ENCODE peak calls at places on chromosomes 16 and 17, in seven cellular contexts. W, Q, L, J, O, I and Z are unnamed samples.
A peak's percentile ranks its signal among the peaks of the same experiment; 100 is the strongest.

GRCh38 chr17:50209472-50210248 is 8.2 kb upstream of the COL1A1 start:
- DNase-seq in J (peak; percentile 88), W (peak; percentile 84), L (peak; percentile 92), O (no peak), Q (peak; percentile 95), I (peak; percentile 97), Z (peak; percentile 68)

GRCh38 chr16:81424761-81425160 is 19.8 kb upstream of the CMIP start:
- DNase-seq in Q (peak; percentile 51), J (no peak), W (no peak), I (no peak), O (no peak), L (no peak), Z (no peak)

GRCh38 chr16:81429045-81429521 is 15.5 kb upstream of the CMIP start:
- DNase-seq in O (peak; percentile 79), W (peak; percentile 53), I (peak; percentile 90), J (no peak), Q (peak; percentile 87), L (no peak), Z (no peak)

GRCh38 chr17:64657610-64658125 is 4.4 kb downstream of the SMURF2 start:
- DNase-seq in Q (no peak), O (no peak), J (no peak), L (no peak), I (no peak), W (no peak), Z (no peak)

GRCh38 chr16:751152-752007 is 9.2 kb upstream of the MSLN start:
- DNase-seq in L (no peak), O (no peak), I (no peak), Q (no peak), J (no peak), W (no peak), Z (peak; percentile 49)

GRCh38 chr17:77645441-77646430 is 312.8 kb upstream of the TNRC6C start:
- DNase-seq in W (no peak), I (peak; percentile 57), J (no peak), Q (peak; percentile 50), O (no peak), L (no peak), Z (no peak)

GRCh38 chr17:65366102-65366844 is 195.2 kb downstream of the AXIN2 start:
- DNase-seq in L (no peak), J (no peak), I (peak; percentile 20), W (no peak), Q (no peak), O (no peak), Z (no peak)

GRCh38 chr17:74125160-74125559 is 78.3 kb upstream of the RPL38 start:
- DNase-seq in J (no peak), Q (no peak), L (no peak), W (no peak), I (peak; percentile 32), O (no peak), Z (no peak)

GRCh38 chr16:28974007-28974436 is 556 bp upstream of the SPNS1 start:
- DNase-seq in I (peak; percentile 90), J (peak; percentile 51), O (no peak), L (peak; percentile 88), Q (peak; percentile 85), W (peak; percentile 59), Z (peak; percentile 67)

GRCh38 chr17:1762906-1763829 is 1.3 kb downstream of the SERPINF1 start:
- DNase-seq in W (no peak), I (peak; percentile 80), J (peak; percentile 78), O (no peak), L (peak; percentile 73), Q (no peak), Z (no peak)

GRCh38 chr17:76593338-76593737 is 7.7 kb upstream of the ST6GALNAC2 start:
- DNase-seq in I (no peak), J (no peak), Q (peak; percentile 42), L (no peak), W (no peak), O (no peak), Z (no peak)

GRCh38 chr17:65123757-65124675 is 13.2 kb upstream of the RGS9 start:
- DNase-seq in J (no peak), O (no peak), I (peak; percentile 57), Q (no peak), W (peak; percentile 27), L (no peak), Z (no peak)

GRCh38 chr17:29021251-29021650 is 15.4 kb upstream of the SEZ6 start:
- DNase-seq in W (no peak), Q (no peak), I (no peak), O (no peak), L (no peak), J (no peak), Z (no peak)

GRCh38 chr17:29019475-29020181 is 13.8 kb upstream of the SEZ6 start:
- DNase-seq in O (no peak), L (peak; percentile 17), W (peak; percentile 13), I (peak; percentile 88), J (no peak), Q (peak; percentile 52), Z (no peak)

GRCh38 chr17:29016635-29017034 is 10.8 kb upstream of the SEZ6 start:
- DNase-seq in W (no peak), J (no peak), L (no peak), O (no peak), Q (peak; percentile 57), I (no peak), Z (no peak)

GRCh38 chr17:29014716-29015115 is 8.9 kb upstream of the SEZ6 start:
- DNase-seq in I (no peak), O (no peak), L (no peak), J (no peak), W (no peak), Q (no peak), Z (no peak)

DNA sequence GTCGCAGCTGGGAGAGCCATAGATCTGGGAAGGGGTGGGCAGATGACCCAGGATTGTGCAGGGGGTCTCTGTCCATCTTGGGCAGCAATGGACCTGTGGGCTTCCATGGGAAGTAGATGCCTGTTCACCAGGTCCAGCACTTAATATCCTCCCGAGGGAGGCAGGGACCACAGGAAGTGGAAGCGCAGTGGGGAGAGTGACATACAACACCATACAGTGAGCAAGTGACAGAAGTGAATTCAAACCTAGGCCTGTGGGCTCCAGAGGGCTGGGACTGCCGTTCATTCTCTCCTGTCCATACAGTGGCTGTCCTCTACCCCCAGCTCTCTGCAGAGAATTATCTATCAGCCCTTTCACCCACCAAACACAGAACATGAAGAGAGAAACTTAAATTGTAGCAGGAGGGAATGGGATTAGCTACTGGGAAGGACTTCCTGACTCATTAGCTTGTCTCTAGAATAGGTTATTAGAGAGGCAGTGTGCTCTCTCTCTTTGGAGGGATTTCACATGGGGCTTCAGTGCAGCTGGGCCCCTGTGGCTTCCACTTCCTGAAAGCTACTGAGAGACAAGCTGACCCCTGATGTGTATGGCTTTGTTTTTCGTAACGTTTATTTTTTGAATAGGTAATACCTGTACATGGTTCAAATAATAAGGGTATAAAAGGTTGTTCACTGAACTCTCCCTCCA is 13.1 kb upstream of the SEZ6 start:
- DNase-seq in Q (peak; percentile 73), W (no peak), L (no peak), O (no peak), I (peak; percentile 83), J (no peak), Z (no peak)
- H3K27me3 ChIP-seq in Q (no peaks in the 10 kb centered on the region), W (peaks cover 63% of the 10 kb centered on the region), L (peaks cover 83% of the 10 kb centered on the region), O (no peaks in the 10 kb centered on the region), I (peaks cover 7% of the 10 kb centered on the region), J (no peaks in the 10 kb centered on the region), Z (peaks cover 48% of the 10 kb centered on the region)

GRCh38 chr16:57379579-57379978 is 7.3 kb downstream of the CX3CL1 start:
- DNase-seq in O (no peak), W (no peak), I (no peak), Q (no peak), L (no peak), J (no peak), Z (no peak)

GRCh38 chr16:57380671-57381462 is 8.6 kb downstream of the CX3CL1 start:
- DNase-seq in W (no peak), Q (no peak), I (no peak), J (peak; percentile 22), O (peak; percentile 47), L (no peak), Z (no peak)

GRCh38 chr16:57382535-57383275 is 10.4 kb downstream of the CX3CL1 start:
- DNase-seq in L (no peak), I (no peak), O (no peak), Q (no peak), W (no peak), J (no peak), Z (no peak)

GRCh38 chr16:57383276-57384247 is 11.3 kb downstream of the CX3CL1 start:
- DNase-seq in W (no peak), Q (peak; percentile 52), J (no peak), O (no peak), I (peak; percentile 59), L (peak; percentile 80), Z (no peak)

DNA sequence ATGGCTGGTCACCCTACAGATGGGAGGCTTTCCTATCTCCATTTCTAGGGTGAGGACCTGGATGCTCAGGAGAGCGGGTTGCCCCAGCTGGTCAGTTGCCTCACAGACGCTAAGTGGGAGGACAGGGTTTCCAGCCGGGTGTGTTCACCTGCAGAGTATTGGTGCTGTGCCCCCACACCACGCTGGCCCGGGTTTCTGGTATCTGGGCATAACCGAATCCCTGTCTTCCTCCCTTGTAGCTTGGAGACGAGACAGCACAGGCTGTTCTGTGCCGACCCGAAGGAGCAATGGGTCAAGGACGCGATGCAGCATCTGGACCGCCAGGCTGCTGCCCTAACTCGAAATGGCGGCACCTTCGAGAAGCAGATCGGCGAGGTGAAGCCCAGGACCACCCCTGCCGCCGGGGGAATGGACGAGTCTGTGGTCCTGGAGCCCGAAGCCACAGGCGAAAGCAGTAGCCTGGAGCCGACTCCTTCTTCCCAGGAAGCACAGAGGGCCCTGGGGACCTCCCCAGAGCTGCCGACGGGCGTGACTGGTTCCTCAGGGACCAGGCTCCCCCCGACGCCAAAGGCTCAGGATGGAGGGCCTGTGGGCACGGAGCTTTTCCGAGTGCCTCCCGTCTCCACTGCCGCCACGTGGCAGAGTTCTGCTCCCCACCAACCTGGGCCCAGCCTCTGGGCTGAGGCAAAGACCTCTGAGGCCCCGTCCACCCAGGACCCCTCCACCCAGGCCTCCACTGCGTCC is 9.7 kb downstream of the CX3CL1 start:
- DNase-seq in O (no peak), J (no peak), L (no peak), W (no peak), Q (no peak), I (no peak), Z (no peak)
- H3K4me1 ChIP-seq in O (peaks cover 24% of the 10 kb centered on the region), J (no peaks in the 10 kb centered on the region), L (peaks cover 31% of the 10 kb centered on the region), W (peaks cover 13% of the 10 kb centered on the region), Q (no peaks in the 10 kb centered on the region), I (no peaks in the 10 kb centered on the region), Z (peaks cover 49% of the 10 kb centered on the region)

GRCh38 chr17:45848868-45849535 is 4.3 kb downstream of the SPPL2C start:
- DNase-seq in Q (no peak), W (no peak), I (no peak), O (no peak), J (no peak), L (no peak), Z (no peak)
- H3K27me3 ChIP-seq in Q (no peaks in the 10 kb centered on the region), W (peaks cover 17% of the 10 kb centered on the region), I (peaks cover 14% of the 10 kb centered on the region), O (no peaks in the 10 kb centered on the region), J (no peaks in the 10 kb centered on the region), L (peaks cover 6% of the 10 kb centered on the region), Z (peaks cover 29% of the 10 kb centered on the region)

GRCh38 chr16:89562939-89563338 is 2.5 kb downstream of the RPL13 start:
- DNase-seq in J (no peak), Q (no peak), W (no peak), I (no peak), L (no peak), O (no peak), Z (no peak)

GRCh38 chr16:89565256-89565505 is 4.7 kb downstream of the RPL13 start:
- DNase-seq in O (no peak), I (peak; percentile 90), J (no peak), Q (peak; percentile 82), L (no peak), W (peak; percentile 60), Z (no peak)

GRCh38 chr16:89564476-89565255 is 4.2 kb downstream of the RPL13 start:
- DNase-seq in W (peak; percentile 33), O (peak; percentile 82), L (no peak), Q (no peak), J (no peak), I (peak; percentile 80), Z (no peak)

GRCh38 chr16:89562027-89562599 is 1.6 kb downstream of the RPL13 start:
- DNase-seq in L (no peak), O (no peak), J (no peak), I (peak; percentile 45), W (peak; percentile 58), Q (no peak), Z (no peak)

GRCh38 chr16:89563639-89564392 is 3.3 kb downstream of the RPL13 start:
- DNase-seq in W (no peak), L (no peak), I (no peak), J (no peak), O (peak; percentile 66), Q (no peak), Z (no peak)
- H3K4me1 ChIP-seq in W (peaks cover 37% of the 10 kb centered on the region), L (peaks cover 43% of the 10 kb centered on the region), I (peaks cover 14% of the 10 kb centered on the region), J (peaks cover 33% of the 10 kb centered on the region), O (peaks cover 52% of the 10 kb centered on the region), Q (peaks cover 2% of the 10 kb centered on the region), Z (peaks cover 64% of the 10 kb centered on the region)